ENCODE peak calls at places on chromosomes 4 and X, in seven cellular contexts. J is breast epithelium, Q is kidney, E is GM13976, Y is foreskin fibroblast, A is GM20000, V is body of pancreas. P is an unnamed sample.

GRCh38 chrX:2474280-2474962 is 26.4 kb downstream of the DHRSX start:
- DNase-seq in J (no peak), Q (no peak), E (no peak), Y (no peak), A (no peak), V (no peak), P (no peak)

GRCh38 chrX:51866156-51866555 is 27.3 kb upstream of the MAGED1 start:
- DNase-seq in J (no peak), Q (no peak), E (no peak), Y (no peak), A (no peak), V (no peak), P (no peak)

GRCh38 chr4:83114576-83114975 is at the start of gene PLAC8:
- DNase-seq in J (no peak), Q (no peak), E (peak), Y (peak), A (peak), V (no peak), P (no peak)

GRCh38 chr4:75715105-75715799 is 9.1 kb upstream of the USO1 start:
- DNase-seq in J (no peak), Q (no peak), E (no peak), Y (peak), A (no peak), V (no peak), P (no peak)

GRCh38 chrX:39857780-39858179 is 240.0 kb downstream of the BCOR start:
- DNase-seq in J (no peak), Q (no peak), E (no peak), Y (no peak), A (no peak), V (no peak), P (no peak)

GRCh38 chr4:118287691-118288090 is 65.1 kb downstream of the PRSS12 start:
- DNase-seq in J (no peak), Q (no peak), E (no peak), Y (peak), A (no peak), V (no peak), P (no peak)

GRCh38 chrX:42241421-42241820 is 318.1 kb upstream of the CASK start:
- DNase-seq in J (no peak), Q (no peak), E (no peak), Y (no peak), A (no peak), V (no peak), P (no peak)

GRCh38 chr4:65559270-65559669 is 111.0 kb downstream of the EPHA5 start:
- DNase-seq in J (no peak), Q (no peak), E (no peak), Y (no peak), A (no peak), V (no peak), P (no peak)

GRCh38 chr4:46370531-46370930 is 19.4 kb downstream of the GABRA2 start:
- DNase-seq in J (no peak), Q (no peak), E (no peak), Y (no peak), A (no peak), V (no peak), P (no peak)

GRCh38 chrX:20414781-20415445 is 148.2 kb upstream of the RPS6KA3 start:
- DNase-seq in J (no peak), Q (no peak), E (no peak), Y (no peak), A (no peak), V (no peak), P (no peak)

GRCh38 chrX:149248073-149248625 is 257.0 kb downstream of the IDS start:
- DNase-seq in J (no peak), Q (no peak), E (no peak), Y (peak), A (no peak), V (no peak), P (no peak)

GRCh38 chrX:22345884-22346283 is 73.2 kb downstream of the CBLL2 start:
- DNase-seq in J (no peak), Q (no peak), E (no peak), Y (no peak), A (no peak), V (no peak), P (no peak)

GRCh38 chrX:2261838-2262678 is 238.7 kb downstream of the DHRSX start:
- DNase-seq in J (no peak), Q (peak), E (no peak), Y (no peak), A (no peak), V (no peak), P (no peak)

DNA sequence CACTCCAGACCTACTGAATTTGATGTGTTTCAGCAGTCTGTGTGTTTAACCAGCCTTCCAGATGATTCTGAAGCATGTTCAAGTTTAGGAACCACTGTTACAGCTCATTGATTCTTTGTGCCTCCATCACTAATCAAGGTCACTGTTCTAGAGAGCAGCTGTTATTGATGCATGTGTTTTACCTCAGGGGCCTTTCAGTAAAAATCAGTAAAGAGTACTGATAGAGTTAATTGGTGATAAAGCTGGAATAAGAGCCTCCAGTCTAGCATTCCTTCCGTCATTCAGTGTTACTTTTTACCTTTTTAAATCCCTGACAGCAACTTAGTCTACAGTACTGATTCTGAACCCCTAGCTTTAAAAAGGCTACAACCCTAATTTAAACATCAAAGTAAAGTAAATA is 12.9 kb downstream of the CPEB2 start:
- DNase-seq in J (no peak), Q (no peak), E (no peak), Y (no peak), A (no peak), V (no peak), P (no peak)
- TF ChIP-seq CTCF in J (no peak), Q (no peak), E (no peak), Y (no peak), A (no peak), V (no peak), P (no peak)

GRCh38 chr4:20317424-20317985 is 65.8 kb downstream of the SLIT2 start:
- DNase-seq in J (no peak), Q (no peak), E (no peak), Y (no peak), A (no peak), V (no peak), P (no peak)

GRCh38 chr4:20318011-20318898 is 66.5 kb downstream of the SLIT2 start:
- DNase-seq in J (no peak), Q (no peak), E (no peak), Y (no peak), A (no peak), V (no peak), P (no peak)

GRCh38 chr4:20318899-20319291 is 67.2 kb downstream of the SLIT2 start:
- DNase-seq in J (no peak), Q (no peak), E (no peak), Y (no peak), A (no peak), V (no peak), P (no peak)

GRCh38 chr4:20311863-20312262 is 60.2 kb downstream of the SLIT2 start:
- DNase-seq in J (no peak), Q (no peak), E (no peak), Y (no peak), A (no peak), V (no peak), P (no peak)

DNA sequence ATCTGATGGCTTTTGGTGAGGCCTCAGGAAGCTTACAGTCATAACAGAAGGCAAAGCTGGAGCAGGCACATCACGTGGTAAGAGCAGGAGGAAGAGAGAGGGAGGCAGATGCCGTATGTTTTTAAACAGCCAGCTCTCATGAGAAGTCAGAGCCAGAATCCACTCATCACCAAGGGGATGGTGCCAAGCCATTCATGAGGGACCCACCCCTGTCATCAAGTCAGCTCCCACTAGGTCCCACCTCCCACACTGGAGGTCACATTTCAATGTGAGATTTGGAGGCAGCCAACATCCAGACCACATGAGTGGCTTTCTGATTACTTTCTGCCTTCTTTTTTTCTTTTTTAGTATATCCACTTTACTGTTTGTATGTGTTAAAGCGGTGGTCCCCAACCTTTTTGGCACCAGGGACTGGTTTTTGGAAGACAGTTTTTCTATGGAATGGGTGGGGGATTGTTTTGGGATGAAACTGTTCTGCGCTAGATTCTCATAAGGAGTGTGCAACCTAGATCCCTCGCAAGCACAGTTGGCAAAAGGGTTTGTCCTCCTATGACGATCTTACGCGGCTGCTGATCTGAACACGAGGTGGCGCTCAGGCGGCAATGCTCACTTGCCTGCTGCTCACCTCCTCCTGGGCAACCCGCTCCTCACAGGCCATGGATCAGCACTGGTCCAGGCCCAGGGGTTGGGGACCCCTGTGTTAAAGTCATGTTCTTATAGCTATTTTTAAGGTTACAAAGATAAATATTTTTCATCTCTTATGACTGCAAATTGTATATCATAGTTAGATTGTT is 61.7 kb downstream of the SLIT2 start:
- DNase-seq in J (no peak), Q (no peak), E (no peak), Y (no peak), A (no peak), V (peak), P (no peak)
- TF ChIP-seq CTCF in J (no peak), Q (no peak), E (no peak), Y (no peak), A (peak), V (no peak), P (no peak)

DNA sequence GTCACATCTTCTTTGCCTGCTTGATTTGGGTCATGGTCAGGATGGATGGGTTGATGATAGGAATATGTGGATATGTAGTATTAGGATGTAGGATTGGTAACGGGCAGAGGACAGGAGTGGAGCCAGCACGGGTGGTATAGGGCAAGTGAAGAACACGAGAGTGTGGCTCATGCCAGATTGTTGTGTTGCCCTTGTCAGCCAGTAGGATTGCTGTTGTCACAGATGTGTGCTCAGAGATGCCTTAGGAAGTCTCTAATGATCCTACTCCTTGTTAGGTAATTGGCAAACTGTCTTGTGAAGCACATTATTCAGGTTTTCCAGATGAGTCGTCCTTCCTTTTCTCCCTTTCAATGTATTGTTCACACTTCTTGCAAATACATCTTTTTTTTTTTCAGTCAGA is 5.5 kb downstream of the ATP10D start:
- DNase-seq in J (no peak), Q (no peak), E (no peak), Y (peak), A (no peak), V (no peak), P (no peak)
- TF ChIP-seq CTCF in J (peak), Q (no peak), E (peak), Y (peak), A (peak), V (no peak), P (peak)

DNA sequence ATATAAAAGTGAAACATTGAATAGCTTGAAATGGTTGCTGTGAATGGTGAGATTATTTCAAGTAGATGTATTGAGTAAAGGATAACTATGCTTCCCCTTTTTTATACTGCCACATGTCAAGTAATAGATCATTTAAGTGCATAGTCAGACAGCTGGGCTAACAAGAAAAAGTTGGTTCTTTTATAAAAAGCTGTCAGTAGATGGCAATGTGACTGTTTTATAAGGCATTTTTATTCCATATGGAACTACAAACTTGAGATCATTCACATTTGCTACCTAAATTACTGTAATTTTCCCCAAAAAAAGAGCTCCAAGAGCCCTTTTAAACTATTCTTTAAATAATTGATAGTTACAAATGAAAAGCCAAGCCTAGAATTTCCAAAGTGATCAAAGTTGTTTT is 831.0 kb downstream of the C4orf33 start:
- DNase-seq in J (no peak), Q (no peak), E (no peak), Y (no peak), A (no peak), V (no peak), P (no peak)
- TF ChIP-seq CTCF in J (no peak), Q (peak), E (no peak), Y (no peak), A (no peak), V (no peak), P (no peak)

GRCh38 chr4:8688041-8688907 is 95.7 kb downstream of the CPZ start:
- DNase-seq in J (no peak), Q (peak), E (peak), Y (peak), A (peak), V (no peak), P (no peak)
- TF ChIP-seq CTCF in J (peak), Q (peak), E (peak), Y (peak), A (peak), V (peak), P (peak)

GRCh38 chr4:17785858-17786257 is 4.4 kb upstream of the FAM184B start:
- DNase-seq in J (no peak), Q (no peak), E (no peak), Y (no peak), A (no peak), V (no peak), P (no peak)
- TF ChIP-seq CTCF in J (no peak), Q (no peak), E (no peak), Y (no peak), A (no peak), V (no peak), P (no peak)